ENCODE peak calls at places on chromosomes 1 and 21, in seven cellular contexts. C is breast epithelium, O is lung, V is BE2C, F is SK-N-SH, X is upper lobe of right lung, G is Peyer's patch. K is an unnamed sample.

GRCh38 chr1:210299501-210299900 is 29.2 kb upstream of the HHAT start:
- DNase-seq in C (no peak), O (no peak), V (no peak), X (no peak), F (no peak), G (no peak), K (no peak)

GRCh38 chr1:94660994-94661393 is 119.4 kb upstream of the F3 start:
- DNase-seq in F (no peak), V (no peak), O (no peak), G (no peak), C (no peak), X (no peak), K (no peak)

GRCh38 chr1:209732725-209733124 is 23.1 kb upstream of the TRAF3IP3 start:
- DNase-seq in X (no peak), C (no peak), F (no peak), G (no peak), V (no peak), O (no peak), K (no peak)

GRCh38 chr21:45427331-45428271 is 22.6 kb downstream of the COL18A1 start:
- DNase-seq in C (no peak), O (no peak), G (no peak), X (no peak), F (no peak), V (peak; percentile 68), K (no peak)

GRCh38 chr1:244020086-244020485 is 31.0 kb upstream of the ZBTB18 start:
- DNase-seq in G (no peak), X (no peak), F (no peak), V (no peak), O (no peak), C (no peak), K (no peak)

GRCh38 chr21:45228171-45228641 is 59.5 kb downstream of the POFUT2 start:
- DNase-seq in G (no peak), C (no peak), X (no peak), F (no peak), V (no peak), O (no peak), K (no peak)

GRCh38 chr1:93816970-93817738 is 61.9 kb downstream of the DNTTIP2 start:
- DNase-seq in F (peak; percentile 80), V (peak; percentile 63), X (no peak), G (no peak), C (no peak), O (no peak), K (no peak)

GRCh38 chr1:116681343-116681899 is 13.9 kb upstream of the IGSF3 start:
- DNase-seq in X (no peak), C (no peak), V (no peak), O (no peak), G (no peak), F (no peak), K (no peak)

GRCh38 chr1:25692560-25692959 is 76.0 kb downstream of the MAN1C1 start:
- DNase-seq in V (peak; percentile 41), F (peak; percentile 73), G (no peak), C (no peak), X (no peak), O (no peak), K (no peak)

GRCh38 chr1:185017338-185017737 is 28.0 kb upstream of the RNF2 start:
- DNase-seq in C (no peak), V (no peak), O (no peak), G (no peak), F (no peak), X (no peak), K (no peak)

GRCh38 chr1:39959651-39960333 is 4.8 kb downstream of the MFSD2A start:
- DNase-seq in O (no peak), F (no peak), G (no peak), C (no peak), V (no peak), X (no peak), K (no peak)

GRCh38 chr1:90114521-90115141 is 119.7 kb downstream of the ZNF326 start:
- DNase-seq in F (peak; percentile 22), G (no peak), V (no peak), C (no peak), X (no peak), O (no peak), K (peak; percentile 3)

GRCh38 chr1:210264521-210265380 is 32.2 kb downstream of the SERTAD4 start:
- DNase-seq in C (no peak), X (no peak), G (no peak), V (no peak), F (peak; percentile 40), O (no peak), K (no peak)

GRCh38 chr1:163315773-163316374 is 5.9 kb upstream of the NUF2 start:
- DNase-seq in G (no peak), O (no peak), F (peak; percentile 12), C (no peak), V (peak; percentile 70), X (no peak), K (peak; percentile 29)

GRCh38 chr1:155003766-155004351 is 1.3 kb downstream of the ZBTB7B start:
- DNase-seq in V (no peak), O (peak; percentile 74), F (peak; percentile 80), X (peak; percentile 89), G (peak; percentile 88), C (no peak), K (no peak)

GRCh38 chr1:2643414-2644077 is 10.7 kb upstream of the MMEL1 start:
- DNase-seq in C (peak; percentile 20), F (no peak), V (no peak), X (peak; percentile 62), O (no peak), G (peak; percentile 46), K (no peak)

GRCh38 chr1:7574121-7575040 is 196.7 kb upstream of the VAMP3 start:
- DNase-seq in F (no peak), G (no peak), V (no peak), O (no peak), C (peak; percentile 73), X (peak; percentile 71), K (no peak)

GRCh38 chr1:196897158-196897828 is 9.4 kb downstream of the CFHR4 start:
- DNase-seq in V (peak; percentile 41), F (no peak), G (no peak), C (no peak), O (no peak), X (peak; percentile 62), K (no peak)

GRCh38 chr1:229859026-229859425 is 208.0 kb upstream of the GALNT2 start:
- DNase-seq in C (no peak), O (no peak), V (no peak), F (no peak), G (no peak), X (no peak), K (no peak)

GRCh38 chr21:28904961-28905435 is 87.7 kb downstream of the LTN1 start:
- DNase-seq in O (no peak), G (no peak), V (no peak), F (no peak), X (no peak), C (no peak), K (no peak)

GRCh38 chr1:6450943-6451373 is 15.0 kb downstream of the TNFRSF25 start:
- DNase-seq in O (no peak), C (no peak), V (no peak), X (no peak), F (no peak), G (peak; percentile 91), K (no peak)
- H3K4me1 ChIP-seq in O (peaks cover 15% of the 10 kb centered on the region), C (no peaks in the 10 kb centered on the region), V (no peaks in the 10 kb centered on the region), X (no peaks in the 10 kb centered on the region), F (no peaks in the 10 kb centered on the region), G (no peaks in the 10 kb centered on the region), K (peaks cover 4% of the 10 kb centered on the region)

DNA sequence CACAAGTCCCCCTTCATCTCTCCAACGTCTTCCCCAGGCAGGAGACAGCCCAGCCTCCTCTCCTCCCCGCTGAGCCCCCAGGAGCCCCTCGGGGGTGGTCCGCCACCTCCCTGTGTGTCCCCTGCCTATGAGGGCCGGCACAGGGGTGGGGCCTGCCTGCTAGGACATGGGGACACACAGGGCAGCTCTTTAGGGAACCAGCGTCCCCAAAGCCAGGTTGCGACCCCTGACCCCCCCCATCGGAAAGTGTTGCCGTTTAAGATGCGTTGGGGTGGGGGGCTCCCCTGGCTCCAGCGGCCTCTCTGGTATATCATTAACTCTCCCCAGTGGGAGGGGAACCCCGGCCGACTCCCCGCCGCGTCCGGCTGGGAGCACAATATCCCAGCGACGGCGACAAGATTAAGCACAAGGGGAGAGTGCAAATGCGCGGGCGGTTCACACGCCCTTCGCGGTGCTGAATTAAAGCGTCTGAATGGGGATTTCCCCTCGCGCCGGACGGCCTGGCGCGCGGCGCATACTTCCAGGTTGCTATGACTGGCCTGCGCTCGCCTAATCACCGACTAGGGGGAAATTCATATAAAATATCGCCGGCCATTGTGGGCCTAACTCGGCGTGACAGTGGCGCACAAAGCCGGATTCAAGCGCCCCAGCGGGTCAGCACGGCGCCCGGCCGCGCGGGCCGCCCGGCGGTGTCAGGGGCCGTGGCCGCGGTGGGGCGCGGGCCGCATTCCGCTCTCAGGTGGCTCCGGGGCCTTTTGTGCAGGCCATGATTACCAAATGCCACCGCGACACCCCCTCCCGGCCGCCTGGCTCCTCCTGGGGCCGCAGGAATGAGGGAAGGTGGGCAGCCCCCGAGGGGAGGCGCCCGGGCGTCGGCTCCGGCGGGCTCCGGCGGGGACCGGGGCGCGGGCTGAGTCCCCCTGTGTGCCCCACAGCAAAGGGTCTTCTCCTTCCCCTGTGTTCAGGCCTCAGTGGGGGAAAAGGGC is 30.9 kb downstream of the WNT3A start:
- DNase-seq in G (peak; percentile 37), X (peak; percentile 72), V (no peak), C (peak; percentile 50), O (no peak), F (no peak), K (no peak)
- H3K4me3 ChIP-seq in G (peak overlapping the region; percentile 27), X (peak overlapping the region; percentile 25), V (no peak overlapping the region), C (peak overlapping the region; percentile 49), O (no peak overlapping the region), F (no peak overlapping the region), K (no peak overlapping the region)

DNA sequence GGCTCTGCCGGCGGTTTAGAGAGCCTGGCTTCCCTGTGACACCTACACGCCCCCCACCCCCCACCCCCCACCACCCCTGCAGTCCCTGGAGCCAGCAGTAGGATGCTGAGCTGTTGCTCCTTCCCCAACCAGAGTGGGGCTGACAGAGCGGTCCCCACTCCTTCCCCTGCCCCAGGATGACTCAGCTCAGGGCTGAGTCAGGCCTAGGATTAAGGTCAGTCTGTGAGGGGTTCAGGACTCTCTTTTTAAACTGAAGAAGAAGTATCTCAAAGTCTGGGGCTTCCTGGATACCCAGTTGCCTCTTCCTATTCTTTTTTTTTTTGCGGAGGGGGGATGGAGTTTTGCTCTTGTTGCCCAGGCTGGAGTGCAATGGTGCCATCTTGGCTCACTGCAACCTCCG is 19.1 kb downstream of the DMBX1 start:
- DNase-seq in V (no peak), G (no peak), F (no peak), X (no peak), C (no peak), O (no peak), K (no peak)
- H3K27me3 ChIP-seq in V (no peaks in the 10 kb centered on the region), G (no peaks in the 10 kb centered on the region), F (no peaks in the 10 kb centered on the region), X (no peaks in the 10 kb centered on the region), C (no peaks in the 10 kb centered on the region), O (no peaks in the 10 kb centered on the region), K (no peaks in the 10 kb centered on the region)

DNA sequence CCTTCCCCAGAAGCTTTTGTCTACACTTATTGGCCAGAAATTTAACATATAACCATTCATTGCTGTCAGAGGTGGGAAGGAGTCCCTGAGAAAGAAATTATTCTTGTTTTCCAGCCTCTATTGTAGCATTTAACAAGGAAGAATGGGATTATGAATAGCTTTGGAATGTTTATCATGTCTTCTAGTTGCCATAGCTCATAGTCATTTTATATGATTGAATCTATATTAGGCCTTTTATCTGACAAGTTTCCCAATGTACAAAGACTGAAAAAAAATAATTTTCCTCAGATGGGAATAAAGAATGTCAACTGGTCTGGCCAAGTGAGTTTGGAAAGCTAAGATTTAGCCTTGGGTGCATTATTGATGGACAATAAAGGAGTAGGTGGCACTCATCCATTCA is 28.3 kb downstream of the PTPRC start:
- DNase-seq in G (no peak), X (no peak), C (no peak), O (no peak), F (no peak), V (no peak), K (no peak)
- H3K4me1 ChIP-seq in G (no peaks in the 10 kb centered on the region), X (no peaks in the 10 kb centered on the region), C (no peaks in the 10 kb centered on the region), O (no peaks in the 10 kb centered on the region), F (peaks cover 38% of the 10 kb centered on the region), V (no peaks in the 10 kb centered on the region), K (peaks cover 80% of the 10 kb centered on the region)